ENCODE peak calls at places on chromosomes 1 and 21, in five cellular contexts. One of them, this sample, is unnamed.

GRCh38 chr1:6794164-6794563 is 8.9 kb downstream of the CAMTA1 start:
- DNase-seq in brain microvascular endothelial cell: no peak
- DNase-seq in activated CD4-positive, alpha-beta T cell treated with anti-CD3 and anti-CD28 coated beads for 48 hours: no peak
- DNase-seq in anterior cingulate cortex: no peak
- DNase-seq in ecto neural progenitor cell: no peak
- DNase-seq in this sample: no peak

GRCh38 chr1:41093826-41094225 is 72.3 kb upstream of the SLFNL1 start:
- DNase-seq in ecto neural progenitor cell: no peak
- DNase-seq in anterior cingulate cortex: no peak
- DNase-seq in brain microvascular endothelial cell: no peak
- DNase-seq in activated CD4-positive, alpha-beta T cell treated with anti-CD3 and anti-CD28 coated beads for 48 hours: no peak
- DNase-seq in this sample: no peak

GRCh38 chr1:162626733-162627132 is 5.5 kb upstream of the DDR2 start:
- DNase-seq in ecto neural progenitor cell: no peak
- DNase-seq in anterior cingulate cortex: no peak
- DNase-seq in brain microvascular endothelial cell: no peak
- DNase-seq in activated CD4-positive, alpha-beta T cell treated with anti-CD3 and anti-CD28 coated beads for 48 hours: no peak
- DNase-seq in this sample: no peak

GRCh38 chr1:247113094-247113497 is 8.9 kb upstream of the ZNF669 start:
- DNase-seq in anterior cingulate cortex: no peak
- DNase-seq in activated CD4-positive, alpha-beta T cell treated with anti-CD3 and anti-CD28 coated beads for 48 hours: no peak
- DNase-seq in ecto neural progenitor cell: no peak
- DNase-seq in brain microvascular endothelial cell: no peak
- DNase-seq in this sample: no peak

GRCh38 chr1:192747942-192748341 is 60.9 kb upstream of the RGS2 start:
- DNase-seq in brain microvascular endothelial cell: no peak
- DNase-seq in ecto neural progenitor cell: no peak
- DNase-seq in anterior cingulate cortex: no peak
- DNase-seq in activated CD4-positive, alpha-beta T cell treated with anti-CD3 and anti-CD28 coated beads for 48 hours: no peak
- DNase-seq in this sample: no peak

GRCh38 chr1:18174016-18174415 is 66.4 kb downstream of the IGSF21 start:
- DNase-seq in ecto neural progenitor cell: no peak
- DNase-seq in anterior cingulate cortex: no peak
- DNase-seq in brain microvascular endothelial cell: no peak
- DNase-seq in activated CD4-positive, alpha-beta T cell treated with anti-CD3 and anti-CD28 coated beads for 48 hours: no peak
- DNase-seq in this sample: no peak

GRCh38 chr1:70754711-70755110 is 292.9 kb downstream of the PTGER3 start:
- DNase-seq in activated CD4-positive, alpha-beta T cell treated with anti-CD3 and anti-CD28 coated beads for 48 hours: no peak
- DNase-seq in anterior cingulate cortex: no peak
- DNase-seq in brain microvascular endothelial cell: no peak
- DNase-seq in ecto neural progenitor cell: no peak
- DNase-seq in this sample: no peak

GRCh38 chr1:47688631-47689296 is 250.9 kb downstream of the FOXD2 start:
- DNase-seq in ecto neural progenitor cell: peak
- DNase-seq in anterior cingulate cortex: no peak
- DNase-seq in brain microvascular endothelial cell: no peak
- DNase-seq in activated CD4-positive, alpha-beta T cell treated with anti-CD3 and anti-CD28 coated beads for 48 hours: no peak
- DNase-seq in this sample: no peak

GRCh38 chr1:168300626-168301025 is 19.9 kb downstream of the TBX19 start:
- DNase-seq in activated CD4-positive, alpha-beta T cell treated with anti-CD3 and anti-CD28 coated beads for 48 hours: no peak
- DNase-seq in ecto neural progenitor cell: no peak
- DNase-seq in brain microvascular endothelial cell: no peak
- DNase-seq in anterior cingulate cortex: no peak
- DNase-seq in this sample: no peak

GRCh38 chr1:21670956-21671902 is 2.1 kb upstream of the RAP1GAP start:
- DNase-seq in ecto neural progenitor cell: no peak
- DNase-seq in brain microvascular endothelial cell: no peak
- DNase-seq in activated CD4-positive, alpha-beta T cell treated with anti-CD3 and anti-CD28 coated beads for 48 hours: no peak
- DNase-seq in anterior cingulate cortex: no peak
- DNase-seq in this sample: no peak

GRCh38 chr21:17463441-17463840 is 49.4 kb upstream of the CXADR start:
- DNase-seq in activated CD4-positive, alpha-beta T cell treated with anti-CD3 and anti-CD28 coated beads for 48 hours: no peak
- DNase-seq in brain microvascular endothelial cell: peak
- DNase-seq in anterior cingulate cortex: no peak
- DNase-seq in ecto neural progenitor cell: peak
- DNase-seq in this sample: no peak

GRCh38 chr1:220462756-220463155 is 65.2 kb upstream of the MARK1 start:
- DNase-seq in brain microvascular endothelial cell: no peak
- DNase-seq in anterior cingulate cortex: no peak
- DNase-seq in activated CD4-positive, alpha-beta T cell treated with anti-CD3 and anti-CD28 coated beads for 48 hours: no peak
- DNase-seq in ecto neural progenitor cell: peak
- DNase-seq in this sample: peak

GRCh38 chr1:85940621-85941306 is 215.8 kb downstream of the COL24A1 start:
- DNase-seq in activated CD4-positive, alpha-beta T cell treated with anti-CD3 and anti-CD28 coated beads for 48 hours: no peak
- DNase-seq in brain microvascular endothelial cell: no peak
- DNase-seq in ecto neural progenitor cell: no peak
- DNase-seq in anterior cingulate cortex: no peak
- DNase-seq in this sample: no peak

GRCh38 chr1:86774305-86775304 is 70.2 kb downstream of the SH3GLB1 start:
- DNase-seq in ecto neural progenitor cell: no peak
- DNase-seq in activated CD4-positive, alpha-beta T cell treated with anti-CD3 and anti-CD28 coated beads for 48 hours: peak
- DNase-seq in brain microvascular endothelial cell: peak
- DNase-seq in anterior cingulate cortex: peak
- DNase-seq in this sample: no peak

GRCh38 chr1:65141394-65141793 is 6.6 kb upstream of the AK4 start:
- DNase-seq in brain microvascular endothelial cell: peak
- DNase-seq in ecto neural progenitor cell: no peak
- DNase-seq in activated CD4-positive, alpha-beta T cell treated with anti-CD3 and anti-CD28 coated beads for 48 hours: no peak
- DNase-seq in anterior cingulate cortex: no peak
- DNase-seq in this sample: no peak

This sample was measured in neural crest cell.